ENCODE peak calls at places on chromosomes 5 and 9, in four cellular contexts. N is HuH-7.5, T is KG1, P is WTC11. B is an unnamed sample.

GRCh38 chr9:118331622-118332045 is 627.4 kb downstream of the TLR4 start:
- DNase-seq in N (no peak), T (no peak), P (no peak), B (no peak)

GRCh38 chr9:131394464-131395026 is 659 bp downstream of the PRRC2B start:
- DNase-seq in P (peak), T (no peak), N (no peak), B (no peak)

GRCh38 chr5:67104859-67105258 is 91.7 kb downstream of the CD180 start:
- DNase-seq in N (no peak), T (no peak), P (no peak), B (no peak)

GRCh38 chr5:178387856-178388190 is 155.2 kb upstream of the PHYKPL start:
- DNase-seq in T (no peak), P (peak), N (no peak), B (no peak)

GRCh38 chr5:89893546-89893945 is 516.0 kb downstream of the CETN3 start:
- DNase-seq in P (no peak), N (no peak), T (no peak), B (no peak)

GRCh38 chr5:163893301-163893700 is 387.9 kb downstream of the MAT2B start:
- DNase-seq in T (no peak), P (no peak), N (no peak), B (no peak)

GRCh38 chr5:136080483-136081180 is 51.8 kb downstream of the TGFBI start:
- DNase-seq in T (no peak), N (peak), P (peak), B (no peak)

GRCh38 chr5:15799612-15800011 is 299.6 kb downstream of the FBXL7 start:
- DNase-seq in T (no peak), P (no peak), N (no peak), B (no peak)

GRCh38 chr5:509632-510185 is 14.5 kb downstream of the SLC9A3 start:
- DNase-seq in T (no peak), P (no peak), N (no peak), B (no peak)

GRCh38 chr5:16952968-16953671 is 17.0 kb upstream of the MYO10 start:
- DNase-seq in P (no peak), N (no peak), T (no peak), B (no peak)

GRCh38 chr9:76292658-76293057 is 101.6 kb downstream of the RFK start:
- DNase-seq in N (no peak), T (no peak), P (no peak), B (no peak)

GRCh38 chr9:132794730-132795380 is 83.2 kb downstream of the AK8 start:
- DNase-seq in T (no peak), N (no peak), P (no peak), B (no peak)

GRCh38 chr5:34682926-34683623 is 26.9 kb downstream of the RAI14 start:
- DNase-seq in P (no peak), N (no peak), T (no peak), B (no peak)

GRCh38 chr9:97440160-97440559 is 28.3 kb downstream of the TDRD7 start:
- DNase-seq in P (no peak), N (no peak), T (no peak), B (no peak)

GRCh38 chr9:35910613-35911488 is 1.6 kb downstream of the SPAAR start:
- DNase-seq in T (peak), P (no peak), N (peak), B (no peak)

GRCh38 chr9:73137286-73137899 is 14.3 kb upstream of the ANXA1 start:
- DNase-seq in N (no peak), P (no peak), T (no peak), B (no peak)

GRCh38 chr5:35924950-35925722 is 13.3 kb downstream of the CAPSL start:
- DNase-seq in P (peak), N (peak), T (peak), B (no peak)

GRCh38 chr5:150574818-150575537 is 65.5 kb upstream of the SYNPO start:
- DNase-seq in T (no peak), P (no peak), N (no peak), B (no peak)

GRCh38 chr5:172623313-172623980 is 17.6 kb upstream of the NEURL1B start:
- DNase-seq in N (no peak), P (no peak), T (no peak), B (no peak)

GRCh38 chr5:128736567-128736966 is 198.5 kb upstream of the FBN2 start:
- DNase-seq in N (no peak), P (no peak), T (no peak), B (no peak)

GRCh38 chr5:160311491-160312138 is 749 bp downstream of the CCNJL start:
- DNase-seq in N (peak), P (peak), T (no peak), B (no peak)

GRCh38 chr5:169354263-169354662 is 53.3 kb upstream of the SLIT3 start:
- DNase-seq in T (no peak), N (no peak), P (no peak), B (no peak)

GRCh38 chr9:114156658-114157421 is 1.5 kb downstream of the COL27A1 start:
- DNase-seq in P (peak), T (no peak), N (peak), B (no peak)

GRCh38 chr5:173472784-173473278 is 143.6 kb downstream of the BOD1 start:
- DNase-seq in N (no peak), T (no peak), P (no peak), B (no peak)

GRCh38 chr5:17185776-17186175 is 31.7 kb upstream of the BASP1 start:
- DNase-seq in N (no peak), P (no peak), T (no peak), B (no peak)

GRCh38 chr5:56641635-56642255 is 173.6 kb upstream of the MAP3K1 start:
- DNase-seq in T (no peak), N (no peak), P (no peak), B (no peak)

GRCh38 chr9:107243757-107244156 is 39.3 kb upstream of the RAD23B start:
- DNase-seq in T (no peak), P (no peak), N (no peak), B (no peak)

GRCh38 chr5:32083981-32084430 is 90.1 kb downstream of the GOLPH3 start:
- DNase-seq in T (no peak), P (no peak), N (no peak), B (no peak)

GRCh38 chr5:64818245-64818644 is 49.5 kb downstream of the CWC27 start:
- DNase-seq in P (no peak), N (no peak), T (no peak), B (no peak)

GRCh38 chr9:72353455-72354116 is 11.4 kb downstream of the ZFAND5 start:
- DNase-seq in N (no peak), T (no peak), P (no peak), B (no peak)

GRCh38 chr5:113057437-113058052 is 80.9 kb downstream of the DCP2 start:
- DNase-seq in T (no peak), N (no peak), P (no peak), B (no peak)

GRCh38 chr9:4490705-4491620 is 695 bp downstream of the SLC1A1 start:
- DNase-seq in T (no peak), P (peak), N (no peak), B (no peak)

GRCh38 chr5:84383816-84384603 is 670 bp downstream of the EDIL3 start:
- DNase-seq in N (no peak), T (no peak), P (peak), B (no peak)

B was measured in GF-D8.